ENCODE peak calls at places on chromosome 21, in nine cellular contexts. D, J, G, I, X, A, B, Z and R are unnamed samples.

GRCh38 chr21:46038871-46039397 is 57.4 kb downstream of the COL6A1 start:
- DNase-seq in D (peak; percentile 84), J (peak; percentile 93), G (no peak), I (no peak), X (peak; percentile 97), A (peak; percentile 76), B (peak; percentile 35), Z (peak; percentile 96), R (peak; percentile 89)

GRCh38 chr21:46052703-46053651 is 44.9 kb upstream of the COL6A2 start:
- DNase-seq in D (peak; percentile 84), J (no peak), G (peak; percentile 94), I (no peak), X (peak; percentile 96), A (no peak), B (no peak), Z (peak; percentile 96), R (peak; percentile 87)

GRCh38 chr21:46538851-46539666 is 65.8 kb downstream of the S100B start:
- DNase-seq in D (peak; percentile 57), J (no peak), G (no peak), I (no peak), X (no peak), A (no peak), B (no peak), Z (no peak), R (no peak)

GRCh38 chr21:24897883-24898282 is 709.4 kb downstream of the MRPL39 start:
- DNase-seq in D (no peak), J (no peak), G (no peak), I (no peak), X (no peak), A (no peak), B (no peak), Z (no peak), R (no peak)

GRCh38 chr21:45989355-45990048 is 7.9 kb downstream of the COL6A1 start:
- DNase-seq in D (peak; percentile 70), J (peak; percentile 28), G (no peak), I (no peak), X (no peak), A (peak; percentile 6), B (no peak), Z (no peak), R (no peak)

GRCh38 chr21:33588485-33589335 is at the start of gene DONSON:
- DNase-seq in D (peak; percentile 94), J (peak; percentile 93), G (peak; percentile 87), I (peak; percentile 87), X (peak; percentile 72), A (peak; percentile 89), B (peak; percentile 93), Z (peak; percentile 57), R (peak; percentile 80)

GRCh38 chr21:41715649-41716321 is 51.1 kb downstream of the RIPK4 start:
- DNase-seq in D (no peak), J (no peak), G (peak; percentile 64), I (no peak), X (no peak), A (no peak), B (no peak), Z (no peak), R (no peak)

GRCh38 chr21:35703704-35704103 is 356.6 kb downstream of the SETD4 start:
- DNase-seq in D (no peak), J (no peak), G (no peak), I (no peak), X (no peak), A (no peak), B (no peak), Z (no peak), R (no peak)

GRCh38 chr21:35506352-35506751 is 457.2 kb upstream of the RUNX1 start:
- DNase-seq in D (no peak), J (no peak), G (no peak), I (no peak), X (peak; percentile 85), A (no peak), B (no peak), Z (peak; percentile 84), R (no peak)

GRCh38 chr21:38956791-38957571 is 151.3 kb downstream of the ETS2 start:
- DNase-seq in D (no peak), J (peak; percentile 29), G (no peak), I (no peak), X (peak; percentile 41), A (no peak), B (peak; percentile 23), Z (peak; percentile 18), R (peak; percentile 70)

GRCh38 chr21:32514275-32515055 is 70.9 kb downstream of the TCP10L start:
- DNase-seq in D (no peak), J (no peak), G (no peak), I (no peak), X (no peak), A (no peak), B (no peak), Z (no peak), R (no peak)

GRCh38 chr21:16908087-16908486 is 604.8 kb upstream of the CXADR start:
- DNase-seq in D (no peak), J (no peak), G (peak; percentile 29), I (peak; percentile 43), X (peak; percentile 80), A (peak; percentile 19), B (no peak), Z (peak; percentile 79), R (peak; percentile 39)

GRCh38 chr21:8992731-8993174 is 1528.6 kb upstream of the TPTE start:
- DNase-seq in D (no peak), J (no peak), G (peak; percentile 1), I (no peak), X (peak; percentile 69), A (no peak), B (peak; percentile 88), Z (peak; percentile 59), R (peak; percentile 85)
- H3K4me3 ChIP-seq in D (no peak overlapping the region), J (no peak overlapping the region), G (no peak overlapping the region), I (no peak overlapping the region), X (no peak overlapping the region), A (no peak overlapping the region), B (no peak overlapping the region), Z (no peak overlapping the region), R (no peak overlapping the region)

GRCh38 chr21:26842300-26842699 is 2.9 kb downstream of the ADAMTS1 start:
- DNase-seq in D (no peak), J (no peak), G (peak; percentile 22), I (no peak), X (peak; percentile 30), A (no peak), B (no peak), Z (no peak), R (peak; percentile 62)

GRCh38 chr21:26842976-26843911 is 2.0 kb downstream of the ADAMTS1 start:
- DNase-seq in D (peak; percentile 97), J (peak; percentile 94), G (peak; percentile 96), I (peak; percentile 89), X (peak; percentile 94), A (peak; percentile 90), B (no peak), Z (peak; percentile 91), R (peak; percentile 95)

GRCh38 chr21:26840206-26840605 is 5.0 kb downstream of the ADAMTS1 start:
- DNase-seq in D (no peak), J (no peak), G (no peak), I (no peak), X (no peak), A (no peak), B (no peak), Z (no peak), R (no peak)

GRCh38 chr21:26843912-26844257 is 1.3 kb downstream of the ADAMTS1 start:
- DNase-seq in D (no peak), J (no peak), G (peak; percentile 55), I (no peak), X (peak; percentile 89), A (no peak), B (no peak), Z (peak; percentile 85), R (peak; percentile 43)

DNA sequence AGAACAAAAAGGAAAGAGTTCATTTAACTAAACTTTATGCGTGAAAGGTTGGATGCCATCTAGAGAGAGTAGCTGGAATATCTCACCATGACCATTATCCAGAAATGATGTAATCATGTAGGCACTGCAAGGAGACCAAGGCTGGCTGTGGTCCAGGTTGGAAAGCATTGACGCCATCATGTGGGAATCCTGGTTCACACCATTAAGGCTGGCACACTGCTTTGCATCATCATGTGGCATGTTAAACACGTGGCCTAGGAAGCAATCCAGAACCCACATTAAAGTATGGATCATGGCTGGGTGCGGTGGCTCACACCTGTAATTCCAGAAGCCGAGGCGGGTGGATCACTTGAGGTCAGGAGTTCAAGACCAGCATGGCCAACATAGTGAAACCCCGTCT is 4.3 kb downstream of the ADAMTS1 start:
- DNase-seq in D (peak; percentile 81), J (peak; percentile 89), G (peak; percentile 36), I (no peak), X (peak; percentile 76), A (no peak), B (no peak), Z (peak; percentile 67), R (peak; percentile 91)
- TF ChIP-seq CTCF in D (no peak), J (no peak), G (peak; percentile 28), I (no peak), X (no peak), A (no peak), B (no peak), Z (no peak), R (peak; percentile 11)

GRCh38 chr21:29288239-29288638 is 10.5 kb upstream of the BACH1 start:
- DNase-seq in D (no peak), J (no peak), G (no peak), I (no peak), X (no peak), A (no peak), B (no peak), Z (no peak), R (no peak)

GRCh38 chr21:29293495-29293894 is 5.2 kb upstream of the BACH1 start:
- DNase-seq in D (no peak), J (no peak), G (no peak), I (no peak), X (no peak), A (no peak), B (no peak), Z (no peak), R (no peak)

GRCh38 chr21:29289317-29289716 is 9.4 kb upstream of the BACH1 start:
- DNase-seq in D (no peak), J (no peak), G (no peak), I (no peak), X (no peak), A (no peak), B (no peak), Z (no peak), R (no peak)

GRCh38 chr21:29287383-29287782 is 11.3 kb upstream of the BACH1 start:
- DNase-seq in D (no peak), J (no peak), G (no peak), I (no peak), X (no peak), A (no peak), B (no peak), Z (no peak), R (peak; percentile 39)

GRCh38 chr21:29290245-29290644 is 8.5 kb upstream of the BACH1 start:
- DNase-seq in D (no peak), J (no peak), G (no peak), I (no peak), X (no peak), A (no peak), B (no peak), Z (no peak), R (no peak)
- H3K4me3 ChIP-seq in D (no peak overlapping the region), J (no peak overlapping the region), G (no peak overlapping the region), I (no peak overlapping the region), X (no peak overlapping the region), A (no peak overlapping the region), B (no peak overlapping the region), Z (no peak overlapping the region), R (no peak overlapping the region)

DNA sequence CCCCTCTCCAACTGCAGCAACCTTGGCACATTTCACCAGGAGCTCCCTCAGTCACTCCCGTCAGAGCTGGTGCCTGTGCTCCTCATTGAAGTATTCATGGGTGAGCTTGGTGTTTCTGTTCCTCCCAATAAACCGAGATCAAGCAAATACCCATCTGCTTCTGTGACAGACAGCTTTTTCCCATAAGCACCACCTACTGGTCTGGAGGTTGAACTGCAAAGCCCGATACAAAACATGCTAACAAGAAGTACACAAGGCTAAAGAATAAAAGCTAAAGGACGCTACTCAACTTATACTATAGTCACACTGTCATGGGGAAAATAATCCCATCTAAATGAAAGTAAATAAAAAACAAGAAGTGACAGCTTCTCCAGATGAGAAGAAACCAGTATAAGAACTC is 111.9 kb upstream of the C21orf91 start:
- DNase-seq in D (no peak), J (no peak), G (peak; percentile 7), I (no peak), X (no peak), A (no peak), B (peak; percentile 6), Z (no peak), R (no peak)
- TF ChIP-seq CTCF in D (no peak), J (no peak), G (peak; percentile 58), I (no peak), X (peak; percentile 13), A (no peak), B (peak; percentile 40), Z (peak; percentile 16), R (no peak)